ENCODE peak calls at places on chromosomes 5 and 9, in seven cellular contexts. R is endothelial cell; X is ELR; N is lower leg skin; O is mesothelial cell of epicardium; K is stimulated activated CD4-positive, alpha-beta T cell treated with anti-CD3 and anti-CD28 coated beads, Interleukin-2, amount 100 ng/mL, for 48 hours; S is stimulated activated CD8-positive, alpha-beta memory T cell treated with anti-CD3 and anti-CD28 coated beads, Interleukin-4, amount 100 ng/mL, for 48 hours. W is an unnamed sample.

GRCh38 chr9:27212191-27212590 is 84.8 kb downstream of the EQTN start:
- DNase-seq in K (no peak), S (no peak), X (no peak), O (no peak), R (no peak), N (no peak), W (no peak)

GRCh38 chr9:100443781-100444768 is 17.1 kb downstream of the MSANTD3 start:
- DNase-seq in S (no peak), X (peak), O (no peak), R (no peak), N (no peak), K (no peak), W (no peak)

GRCh38 chr9:5652810-5653209 is 23.9 kb downstream of the RIC1 start:
- DNase-seq in K (no peak), S (no peak), X (no peak), R (no peak), O (no peak), N (no peak), W (no peak)

GRCh38 chr9:110821064-110821463 is 152.5 kb downstream of the MUSK start:
- DNase-seq in S (no peak), K (no peak), O (no peak), N (no peak), R (no peak), X (no peak), W (no peak)

GRCh38 chr5:55363861-55364260 is 56.1 kb downstream of the MTREX start:
- DNase-seq in N (no peak), K (no peak), X (no peak), R (no peak), S (no peak), O (no peak), W (no peak)

GRCh38 chr5:142296914-142297417 is 27.9 kb downstream of the SPRY4 start:
- DNase-seq in K (no peak), O (no peak), R (peak), N (no peak), X (peak), S (no peak), W (no peak)

GRCh38 chr5:7186818-7187217 is 209.1 kb upstream of the ADCY2 start:
- DNase-seq in S (no peak), K (no peak), R (no peak), N (no peak), X (no peak), O (no peak), W (no peak)

GRCh38 chr9:105656131-105656921 is 5.9 kb upstream of the TAL2 start:
- DNase-seq in X (peak), K (peak), R (peak), O (no peak), N (no peak), S (peak), W (no peak)

GRCh38 chr9:84045481-84046097 is 65.0 kb downstream of the RMI1 start:
- DNase-seq in K (no peak), X (no peak), N (no peak), R (no peak), O (no peak), S (no peak), W (no peak)

GRCh38 chr5:56055287-56055686 is 60.5 kb upstream of the IL6ST start:
- DNase-seq in S (no peak), R (no peak), X (no peak), K (no peak), O (no peak), N (no peak), W (no peak)

GRCh38 chr5:132767150-132767549 is 9.9 kb downstream of the SEPTIN8 start:
- DNase-seq in X (no peak), O (no peak), K (no peak), S (no peak), R (no peak), N (peak), W (no peak)

GRCh38 chr5:132829742-132830435 is 558 bp downstream of the SHROOM1 start:
- DNase-seq in K (peak), X (peak), R (peak), S (peak), O (peak), N (peak), W (peak)

GRCh38 chr5:179699640-179700298 is 1.0 kb downstream of the CANX start:
- DNase-seq in O (no peak), K (peak), N (no peak), R (no peak), X (peak), S (peak), W (no peak)

GRCh38 chr9:16809912-16810610 is 60.4 kb downstream of the BNC2 start:
- DNase-seq in X (no peak), K (no peak), O (no peak), S (no peak), N (no peak), R (no peak), W (no peak)

GRCh38 chr5:1796371-1797108 is 3.1 kb downstream of the MRPL36 start:
- DNase-seq in N (no peak), X (no peak), R (no peak), K (no peak), O (no peak), S (no peak), W (no peak)

GRCh38 chr5:154196955-154197652 is 6.6 kb downstream of the GALNT10 start:
- DNase-seq in S (no peak), R (no peak), O (no peak), K (no peak), N (no peak), X (peak), W (no peak)

GRCh38 chr5:66718374-66718977 is 122.3 kb downstream of the MAST4 start:
- DNase-seq in R (no peak), S (no peak), N (no peak), X (no peak), O (no peak), K (no peak), W (no peak)

W was measured in uterus.